ENCODE peak calls at places on chromosomes 6 and 20, in eight cellular contexts. Z, M, O, R, P, Y, J and A are unnamed samples.
A peak's percentile ranks its signal among the peaks of the same experiment; 100 is the strongest.

GRCh38 chr6:86511962-86512361 is 425.4 kb upstream of the HTR1E start:
- DNase-seq in Z (no peak), M (no peak), O (no peak), R (no peak), P (no peak), Y (no peak), J (no peak), A (peak; percentile 25)

GRCh38 chr20:20075032-20075431 is 22.7 kb downstream of the CFAP61 start:
- DNase-seq in Z (no peak), M (no peak), O (no peak), R (no peak), P (no peak), Y (no peak), J (no peak), A (no peak)

GRCh38 chr20:18187020-18187419 is 49.4 kb downstream of the KAT14 start:
- DNase-seq in Z (no peak), M (no peak), O (no peak), R (no peak), P (no peak), Y (no peak), J (no peak), A (no peak)

GRCh38 chr6:35798706-35799105 is 1.6 kb upstream of the CLPS start:
- DNase-seq in Z (no peak), M (no peak), O (no peak), R (no peak), P (no peak), Y (no peak), J (no peak), A (no peak)

GRCh38 chr6:34305982-34306702 is 57.3 kb upstream of the SMIM29 start:
- DNase-seq in Z (peak; percentile 22), M (no peak), O (peak; percentile 32), R (peak; percentile 48), P (peak; percentile 81), Y (no peak), J (no peak), A (no peak)

GRCh38 chr6:6924708-6925107 is 183.1 kb upstream of the RREB1 start:
- DNase-seq in Z (no peak), M (no peak), O (no peak), R (no peak), P (no peak), Y (no peak), J (no peak), A (no peak)

GRCh38 chr6:158008894-158009891 is 27.5 kb downstream of the SYNJ2 start:
- DNase-seq in Z (peak; percentile 75), M (no peak), O (peak; percentile 94), R (peak; percentile 74), P (peak; percentile 89), Y (peak; percentile 29), J (peak; percentile 77), A (no peak)

GRCh38 chr6:108660251-108660650 is 99.5 kb downstream of the FOXO3 start:
- DNase-seq in Z (no peak), M (no peak), O (no peak), R (no peak), P (no peak), Y (no peak), J (no peak), A (no peak)

GRCh38 chr20:19070036-19070435 is 142.4 kb upstream of the SLC24A3 start:
- DNase-seq in Z (no peak), M (no peak), O (no peak), R (no peak), P (no peak), Y (no peak), J (no peak), A (no peak)

GRCh38 chr6:42226251-42227143 is 8.8 kb upstream of the MRPS10 start:
- DNase-seq in Z (peak; percentile 84), M (peak; percentile 47), O (no peak), R (no peak), P (no peak), Y (no peak), J (peak; percentile 65), A (no peak)

GRCh38 chr20:25487306-25487705 is 79.8 kb downstream of the GINS1 start:
- DNase-seq in Z (no peak), M (no peak), O (no peak), R (no peak), P (no peak), Y (no peak), J (no peak), A (no peak)

GRCh38 chr6:109327959-109328358 is 54.3 kb downstream of the CD164 start:
- DNase-seq in Z (no peak), M (no peak), O (no peak), R (no peak), P (no peak), Y (no peak), J (no peak), A (no peak)

GRCh38 chr20:45822863-45823262 is 4.2 kb downstream of the TNNC2 start:
- DNase-seq in Z (peak; percentile 47), M (no peak), O (peak; percentile 30), R (peak; percentile 57), P (no peak), Y (no peak), J (peak; percentile 29), A (peak; percentile 55)

GRCh38 chr6:80541186-80541585 is 434.7 kb downstream of the BCKDHB start:
- DNase-seq in Z (peak; percentile 85), M (peak; percentile 60), O (no peak), R (no peak), P (peak; percentile 52), Y (no peak), J (peak; percentile 94), A (no peak)

GRCh38 chr6:3701631-3702030 is 49.9 kb downstream of the PXDC1 start:
- DNase-seq in Z (no peak), M (no peak), O (no peak), R (no peak), P (no peak), Y (no peak), J (no peak), A (no peak)

GRCh38 chr6:38271081-38271480 is 368.6 kb downstream of the BTBD9 start:
- DNase-seq in Z (peak; percentile 57), M (no peak), O (no peak), R (no peak), P (no peak), Y (no peak), J (peak; percentile 36), A (no peak)

GRCh38 chr6:33164176-33164575 is 28.1 kb downstream of the COL11A2 start:
- DNase-seq in Z (no peak), M (no peak), O (no peak), R (no peak), P (no peak), Y (no peak), J (no peak), A (peak; percentile 46)

GRCh38 chr6:106146852-106147351 is 60.8 kb downstream of the PRDM1 start:
- DNase-seq in Z (peak; percentile 34), M (no peak), O (no peak), R (no peak), P (no peak), Y (no peak), J (peak; percentile 38), A (no peak)

GRCh38 chr6:152293404-152293803 is 343.8 kb downstream of the SYNE1 start:
- DNase-seq in Z (no peak), M (no peak), O (no peak), R (peak; percentile 72), P (no peak), Y (no peak), J (no peak), A (no peak)

GRCh38 chr6:157709514-157709913 is 113.5 kb upstream of the SNX9 start:
- DNase-seq in Z (no peak), M (no peak), O (no peak), R (no peak), P (no peak), Y (no peak), J (no peak), A (no peak)

GRCh38 chr6:107390056-107390455 is 69.3 kb downstream of the PDSS2 start:
- DNase-seq in Z (no peak), M (no peak), O (no peak), R (no peak), P (no peak), Y (no peak), J (no peak), A (no peak)

DNA sequence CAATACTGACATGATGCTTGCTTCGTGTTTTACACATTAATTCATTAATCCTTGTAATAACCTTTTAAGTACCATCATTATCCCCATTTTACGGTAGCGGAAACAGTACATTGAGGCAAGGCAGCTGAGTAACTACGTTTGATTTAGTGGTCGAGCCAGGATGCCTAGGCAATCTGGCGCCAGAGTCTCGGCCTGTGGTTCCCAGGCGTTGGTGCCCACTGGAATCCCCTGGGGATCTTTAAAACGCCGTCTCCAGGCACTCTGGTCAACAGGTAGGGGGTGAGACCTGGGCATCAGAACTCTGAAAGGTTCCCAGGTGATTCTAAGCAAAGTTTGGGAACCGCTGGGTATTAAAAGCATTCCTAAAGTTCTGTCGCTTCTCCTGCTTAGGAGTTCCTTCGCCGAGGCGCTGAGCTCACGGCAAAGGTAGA is 998 bp downstream of the DTNBP1 start:
- DNase-seq in Z (no peak), M (no peak), O (no peak), R (no peak), P (no peak), Y (no peak), J (peak; percentile 5), A (no peak)
- H3K4me3 ChIP-seq in Z (peak overlapping the region; percentile 93), M (peak overlapping the region; percentile 93), O (peak overlapping the region; percentile 74), R (peak overlapping the region; percentile 95), P (peak overlapping the region; percentile 75), Y (peak overlapping the region; percentile 76), J (peak overlapping the region; percentile 83), A (peak overlapping the region; percentile 82)

GRCh38 chr6:125679651-125680050 is 69.8 kb upstream of the HEY2 start:
- DNase-seq in Z (no peak), M (no peak), O (no peak), R (no peak), P (no peak), Y (no peak), J (no peak), A (no peak)
- H3K4me3 ChIP-seq in Z (no peak overlapping the region), M (no peak overlapping the region), O (no peak overlapping the region), R (no peak overlapping the region), P (no peak overlapping the region), Y (no peak overlapping the region), J (no peak overlapping the region), A (no peak overlapping the region)

DNA sequence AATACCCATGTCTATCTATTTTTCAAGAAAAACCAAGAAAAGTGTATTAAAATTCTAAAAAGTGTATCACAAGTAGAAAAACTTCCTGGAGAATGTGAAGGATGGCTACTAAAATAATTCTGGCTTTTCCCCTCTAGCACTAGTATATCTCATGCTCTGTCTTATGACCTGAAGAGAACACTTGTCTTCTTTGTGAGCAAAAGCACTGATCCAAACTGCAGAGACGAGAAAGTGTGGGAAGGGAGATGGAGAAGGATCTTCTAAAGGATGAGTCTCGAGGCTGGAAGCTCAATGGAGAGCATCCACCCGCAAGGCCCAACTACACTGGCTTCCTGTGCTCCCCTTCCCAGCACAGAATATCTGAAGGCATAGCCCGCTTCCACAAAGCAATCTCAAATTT is 23.5 kb downstream of the STX7 start:
- DNase-seq in Z (no peak), M (no peak), O (no peak), R (no peak), P (no peak), Y (no peak), J (no peak), A (no peak)
- H3K4me3 ChIP-seq in Z (no peak overlapping the region), M (no peak overlapping the region), O (no peak overlapping the region), R (no peak overlapping the region), P (no peak overlapping the region), Y (no peak overlapping the region), J (no peak overlapping the region), A (no peak overlapping the region)

DNA sequence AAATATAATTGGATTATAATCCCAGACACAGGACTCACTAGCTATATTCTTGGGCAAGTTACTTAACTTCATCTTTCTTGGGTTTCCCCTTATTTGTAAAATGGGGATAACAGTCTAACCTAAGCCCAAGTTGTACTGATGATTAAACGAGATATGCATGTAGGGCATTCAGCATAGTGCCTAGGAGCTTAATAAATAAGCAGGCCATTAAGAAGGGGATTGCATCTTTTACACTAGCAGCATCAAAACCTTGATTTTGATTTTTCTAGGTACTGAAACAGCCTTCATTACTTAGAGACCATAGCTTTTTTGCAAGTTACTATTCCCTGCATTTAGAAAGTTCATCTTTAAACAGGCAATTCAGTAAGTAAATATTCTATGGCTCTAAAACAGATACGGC is 2.2 kb upstream of the QKI start:
- DNase-seq in Z (no peak), M (no peak), O (no peak), R (no peak), P (no peak), Y (no peak), J (no peak), A (no peak)
- H3K4me3 ChIP-seq in Z (peak overlapping the region; percentile 100), M (peak overlapping the region; percentile 94), O (peak overlapping the region; percentile 63), R (peak overlapping the region; percentile 70), P (peak overlapping the region; percentile 75), Y (peak overlapping the region; percentile 80), J (peak overlapping the region; percentile 74), A (peak overlapping the region; percentile 93)